ENCODE peak calls at places on chromosome 16, in ten cellular contexts. L, Z, Y, C, H, G, B, E, T and M are unnamed samples.

GRCh38 chr16:67939507-67940435 is 3.1 kb upstream of the PSMB10 start:
- DNase-seq in C (no peak), Y (no peak), L (no peak), E (no peak), B (no peak), Z (peak; percentile 14), H (no peak), T (no peak), G (peak; percentile 52), M (no peak)

GRCh38 chr16:57025941-57026777 is 36.8 kb downstream of the NLRC5 start:
- DNase-seq in T (no peak), E (no peak), C (no peak), Y (no peak), G (peak; percentile 25), Z (no peak), L (no peak), H (no peak), B (no peak), M (no peak)

GRCh38 chr16:88638323-88639230 is at the start of gene IL17C:
- DNase-seq in G (peak; percentile 71), E (no peak), H (no peak), L (no peak), Y (peak; percentile 61), Z (no peak), B (no peak), C (no peak), T (no peak), M (no peak)

GRCh38 chr16:57823836-57824235 is 21.5 kb upstream of the KIFC3 start:
- DNase-seq in B (no peak), H (no peak), L (no peak), Z (no peak), C (no peak), T (no peak), Y (no peak), E (no peak), G (no peak), M (no peak)

GRCh38 chr16:8847623-8848022 is 21.2 kb downstream of the CARHSP1 start:
- DNase-seq in T (no peak), H (no peak), C (no peak), Y (no peak), L (no peak), Z (no peak), B (no peak), E (no peak), G (no peak), M (peak; percentile 5)

GRCh38 chr16:104828-105374 is 26.9 kb downstream of the MPG start:
- DNase-seq in H (no peak), G (no peak), B (no peak), Y (no peak), E (no peak), T (no peak), L (no peak), C (no peak), Z (no peak), M (no peak)

GRCh38 chr16:66070140-66070887 is 296.2 kb upstream of the CDH5 start:
- DNase-seq in B (peak; percentile 92), Y (no peak), L (no peak), H (no peak), G (no peak), E (no peak), Z (no peak), T (no peak), C (no peak), M (peak; percentile 71)

GRCh38 chr16:56518435-56518834 is 1.4 kb downstream of the BBS2 start:
- DNase-seq in C (no peak), H (no peak), E (no peak), L (no peak), Z (no peak), T (no peak), B (no peak), G (peak; percentile 17), Y (no peak), M (no peak)

GRCh38 chr16:19114359-19115147 is 789 bp downstream of the ITPRIPL2 start:
- DNase-seq in Y (peak; percentile 67), B (no peak), L (no peak), G (peak; percentile 51), E (no peak), Z (no peak), C (no peak), T (no peak), H (no peak), M (peak; percentile 46)

GRCh38 chr16:83689385-83689831 is 118.4 kb upstream of the HSBP1 start:
- DNase-seq in L (peak; percentile 17), Y (peak; percentile 21), T (peak; percentile 81), H (no peak), Z (no peak), C (no peak), G (peak; percentile 57), B (no peak), E (no peak), M (peak; percentile 40)

GRCh38 chr16:4169415-4169814 is 53.2 kb upstream of the ADCY9 start:
- DNase-seq in C (no peak), T (no peak), Y (no peak), L (no peak), H (no peak), G (no peak), B (no peak), E (no peak), Z (no peak), M (no peak)

GRCh38 chr16:4200781-4201137 is 41.1 kb downstream of the SRL start:
- DNase-seq in L (no peak), T (no peak), B (no peak), G (no peak), C (no peak), Z (no peak), H (no peak), E (no peak), Y (no peak), M (no peak)

GRCh38 chr16:495127-495748 is 32.3 kb upstream of the CAPN15 start:
- DNase-seq in H (no peak), Z (no peak), E (no peak), L (peak; percentile 22), B (no peak), C (no peak), Y (peak; percentile 70), T (no peak), G (peak; percentile 63), M (peak; percentile 54)

GRCh38 chr16:89710709-89711564 is 9.4 kb upstream of the SPATA2L start:
- DNase-seq in H (no peak), L (no peak), Y (no peak), C (no peak), T (no peak), B (no peak), E (no peak), G (no peak), Z (no peak), M (no peak)

GRCh38 chr16:424033-424622 is 1.3 kb upstream of the RAB11FIP3 start:
- DNase-seq in H (no peak), G (peak; percentile 48), Y (no peak), L (no peak), Z (no peak), T (peak; percentile 67), E (no peak), B (no peak), C (no peak), M (peak; percentile 71)

GRCh38 chr16:79284760-79285159 is 315.8 kb downstream of the MAF start:
- DNase-seq in E (no peak), Z (no peak), C (no peak), L (no peak), B (no peak), Y (no peak), T (no peak), H (no peak), G (no peak), M (no peak)

GRCh38 chr16:83420206-83420760 is 387.5 kb upstream of the HSBP1 start:
- DNase-seq in Z (no peak), H (no peak), G (no peak), E (no peak), B (no peak), C (no peak), T (no peak), L (no peak), Y (no peak), M (peak; percentile 71)

GRCh38 chr16:68948230-68948910 is 105.0 kb downstream of the TANGO6 start:
- DNase-seq in Y (no peak), T (no peak), H (no peak), L (no peak), G (no peak), C (no peak), Z (no peak), E (no peak), B (no peak), M (no peak)

GRCh38 chr16:85983606-85984005 is 84.6 kb downstream of the IRF8 start:
- DNase-seq in B (no peak), G (no peak), Z (no peak), C (no peak), E (no peak), H (no peak), T (no peak), L (no peak), Y (no peak), M (no peak)

GRCh38 chr16:29926675-29927522 is 873 bp upstream of the KCTD13 start:
- DNase-seq in B (no peak), C (no peak), E (no peak), Y (no peak), G (peak; percentile 62), H (no peak), L (no peak), T (no peak), Z (no peak), M (peak; percentile 44)

GRCh38 chr16:79217375-79218011 is 383.0 kb downstream of the MAF start:
- DNase-seq in E (no peak), L (no peak), B (no peak), Z (no peak), C (no peak), T (no peak), H (no peak), G (peak; percentile 21), Y (no peak), M (no peak)

GRCh38 chr16:1330260-1330914 is 3.1 kb upstream of the BAIAP3 start:
- DNase-seq in Z (no peak), G (peak; percentile 15), T (no peak), C (no peak), H (no peak), B (no peak), Y (no peak), E (no peak), L (no peak), M (no peak)

GRCh38 chr16:74568961-74569631 is 37.8 kb downstream of the GLG1 start:
- DNase-seq in L (no peak), B (no peak), Y (no peak), H (no peak), T (no peak), Z (no peak), G (no peak), E (no peak), C (no peak), M (no peak)

GRCh38 chr16:19203374-19203966 is 35.4 kb downstream of the SYT17 start:
- DNase-seq in G (no peak), L (no peak), H (no peak), T (no peak), B (no peak), E (no peak), Y (no peak), C (no peak), Z (no peak), M (no peak)

GRCh38 chr16:4517812-4518211 is 20.8 kb downstream of the CDIP1 start:
- DNase-seq in G (no peak), H (no peak), B (peak; percentile 17), L (no peak), C (no peak), T (no peak), Y (peak; percentile 55), Z (no peak), E (no peak), M (peak; percentile 56)

GRCh38 chr16:73053379-73054130 is 5.6 kb upstream of the ZFHX3 start:
- DNase-seq in Z (no peak), C (no peak), H (no peak), T (no peak), Y (peak; percentile 53), E (peak; percentile 51), L (no peak), B (no peak), G (no peak), M (no peak)

GRCh38 chr16:70482624-70483023 is 28.2 kb downstream of the FCSK start:
- DNase-seq in Z (no peak), Y (no peak), C (no peak), L (no peak), H (no peak), T (no peak), B (no peak), G (no peak), E (no peak), M (no peak)

GRCh38 chr16:716250-716607 is 1.3 kb downstream of the METRN start:
- DNase-seq in C (no peak), E (no peak), T (no peak), Y (peak; percentile 77), G (no peak), B (no peak), Z (no peak), L (no peak), H (no peak), M (no peak)